ENCODE peak calls at places on chromosomes 11 and 22, in six cellular contexts. E is neural crest cell; M is activated CD4-positive, alpha-beta T cell treated with anti-CD3 and anti-CD28 coated beads, Interleukin-2, amount 10 ng/mL, durations not matched to agents 7 days and 5 days; F is MCF 10A; X is dorsolateral prefrontal cortex; Z is nucleus accumbens. Q is an unnamed sample.

GRCh38 chr22:35399114-35399677 is 744 bp upstream of the MCM5 start:
- DNase-seq in E (no peak), M (no peak), F (peak; percentile 13), X (no peak), Z (no peak), Q (no peak)

GRCh38 chr22:40951795-40952602 is 821 bp downstream of the RBX1 start:
- DNase-seq in E (no peak), M (no peak), F (no peak), X (no peak), Z (no peak), Q (no peak)

GRCh38 chr11:105274631-105275030 is 135.1 kb upstream of the CARD18 start:
- DNase-seq in E (no peak), M (no peak), F (no peak), X (no peak), Z (no peak), Q (no peak)

GRCh38 chr11:126361400-126361799 is 5.9 kb downstream of the ST3GAL4 start:
- DNase-seq in E (no peak), M (no peak), F (no peak), X (peak; percentile 37), Z (no peak), Q (peak; percentile 8)

GRCh38 chr11:123183391-123184099 is 11.5 kb downstream of the CLMP start:
- DNase-seq in E (no peak), M (no peak), F (peak; percentile 71), X (no peak), Z (no peak), Q (no peak)

GRCh38 chr11:71370895-71371673 is 77.1 kb downstream of the DHCR7 start:
- DNase-seq in E (no peak), M (no peak), F (no peak), X (no peak), Z (no peak), Q (no peak)

GRCh38 chr11:130449996-130450419 is 1.6 kb downstream of the ADAMTS15 start:
- DNase-seq in E (peak; percentile 71), M (no peak), F (no peak), X (peak; percentile 67), Z (no peak), Q (no peak)

GRCh38 chr11:58674609-58675008 is 52.1 kb downstream of the CNTF start:
- DNase-seq in E (no peak), M (no peak), F (no peak), X (no peak), Z (no peak), Q (peak; percentile 66)

GRCh38 chr11:396511-396947 is 2.5 kb downstream of the PKP3 start:
- DNase-seq in E (no peak), M (no peak), F (no peak), X (no peak), Z (no peak), Q (no peak)

GRCh38 chr11:113378013-113378412 is 9.6 kb upstream of the ANKK1 start:
- DNase-seq in E (no peak), M (no peak), F (peak; percentile 50), X (no peak), Z (no peak), Q (no peak)

GRCh38 chr11:2380807-2381350 is 3.8 kb downstream of the CD81 start:
- DNase-seq in E (no peak), M (no peak), F (no peak), X (no peak), Z (no peak), Q (no peak)

GRCh38 chr11:123449436-123449835 is 19.4 kb downstream of the GRAMD1B start:
- DNase-seq in E (no peak), M (no peak), F (no peak), X (no peak), Z (no peak), Q (no peak)

GRCh38 chr11:88434333-88434976 is 96.9 kb upstream of the CTSC start:
- DNase-seq in E (no peak), M (no peak), F (peak; percentile 60), X (no peak), Z (no peak), Q (no peak)

GRCh38 chr11:119755351-119756071 is 26.5 kb upstream of the NECTIN1 start:
- DNase-seq in E (no peak), M (no peak), F (no peak), X (no peak), Z (no peak), Q (no peak)

GRCh38 chr22:17218341-17218740 is 894 bp downstream of the ADA2 start:
- DNase-seq in E (no peak), M (no peak), F (no peak), X (no peak), Z (no peak), Q (no peak)

GRCh38 chr11:113014731-113015455 is 53.7 kb downstream of the NCAM1 start:
- DNase-seq in E (no peak), M (no peak), F (no peak), X (peak; percentile 66), Z (no peak), Q (peak; percentile 56)

GRCh38 chr11:396948-397548 is 3.0 kb downstream of the PKP3 start:
- DNase-seq in E (no peak), M (peak; percentile 57), F (no peak), X (peak; percentile 78), Z (no peak), Q (peak; percentile 75)

GRCh38 chr11:77411238-77411637 is 62.7 kb downstream of the PAK1 start:
- DNase-seq in E (peak; percentile 2), M (peak; percentile 27), F (peak; percentile 23), X (peak; percentile 43), Z (no peak), Q (no peak)

GRCh38 chr11:41309716-41310115 is 149.7 kb downstream of the LRRC4C start:
- DNase-seq in E (no peak), M (no peak), F (no peak), X (no peak), Z (no peak), Q (no peak)

GRCh38 chr22:50074551-50075042 is 10.6 kb downstream of the MLC1 start:
- DNase-seq in E (no peak), M (no peak), F (peak; percentile 36), X (no peak), Z (no peak), Q (no peak)

GRCh38 chr11:132052904-132053303 is 682.5 kb downstream of the NTM start:
- DNase-seq in E (no peak), M (no peak), F (no peak), X (no peak), Z (no peak), Q (no peak)

GRCh38 chr22:39244496-39245129 is at the start of gene PDGFB:
- DNase-seq in E (no peak), M (no peak), F (no peak), X (no peak), Z (no peak), Q (no peak)

GRCh38 chr22:31055322-31056159 is 25.6 kb upstream of the SMTN start:
- DNase-seq in E (peak; percentile 8), M (no peak), F (peak; percentile 97), X (peak; percentile 43), Z (no peak), Q (peak; percentile 9)

GRCh38 chr11:3093281-3094191 is 36.3 kb upstream of the CARS1 start:
- DNase-seq in E (no peak), M (no peak), F (no peak), X (no peak), Z (no peak), Q (no peak)

GRCh38 chr11:19978668-19979518 is 181.4 kb downstream of the DBX1 start:
- DNase-seq in E (no peak), M (no peak), F (peak; percentile 91), X (no peak), Z (no peak), Q (no peak)

GRCh38 chr11:10605941-10606381 is 37.5 kb upstream of the LYVE1 start:
- DNase-seq in E (peak; percentile 20), M (no peak), F (peak; percentile 41), X (no peak), Z (no peak), Q (peak; percentile 61)

GRCh38 chr22:30005213-30005857 is 74.9 kb upstream of the HORMAD2 start:
- DNase-seq in E (peak; percentile 75), M (peak; percentile 64), F (peak; percentile 83), X (peak; percentile 79), Z (no peak), Q (peak; percentile 78)

GRCh38 chr22:46514592-46515207 is 22.7 kb downstream of the CELSR1 start:
- DNase-seq in E (no peak), M (no peak), F (peak; percentile 93), X (no peak), Z (no peak), Q (no peak)

Q was measured in posterior cingulate gyrus.